ENCODE peak calls at places on chromosomes 6 and 20, in four cellular contexts. M, N, I and R are unnamed samples. For H3K4me1, the result is how much of the 10 kb centered on the place peaks cover.

GRCh38 chr6:166046232-166046631 is 121.4 kb downstream of the TBXT start:
- DNase-seq in M (peak), N (no peak), I (no peak), R (no peak)

GRCh38 chr6:30759575-30760239 is 15.4 kb upstream of the IER3 start:
- DNase-seq in M (peak), N (no peak), I (no peak), R (peak)

GRCh38 chr6:142874676-142875075 is 70.3 kb downstream of the HIVEP2 start:
- DNase-seq in M (no peak), N (no peak), I (no peak), R (peak)

GRCh38 chr6:111468329-111469012 is 14.5 kb downstream of the REV3L start:
- DNase-seq in M (no peak), N (no peak), I (no peak), R (no peak)

GRCh38 chr6:797479-798077 is 104.6 kb upstream of the EXOC2 start:
- DNase-seq in M (peak), N (no peak), I (no peak), R (no peak)

GRCh38 chr6:156283091-156283490 is 494.1 kb upstream of the ARID1B start:
- DNase-seq in M (no peak), N (no peak), I (no peak), R (no peak)

GRCh38 chr20:10674684-10675455 is 1.1 kb upstream of the JAG1 start:
- DNase-seq in M (peak), N (peak), I (peak), R (peak)

GRCh38 chr6:7726416-7727149 is 684 bp downstream of the BMP6 start:
- DNase-seq in M (peak), N (peak), I (peak), R (peak)

GRCh38 chr20:61045876-61046585 is 206.0 kb upstream of the CDH4 start:
- DNase-seq in M (no peak), N (no peak), I (no peak), R (no peak)

GRCh38 chr6:38640216-38640909 is 634 bp upstream of the BTBD9 start:
- DNase-seq in M (peak), N (no peak), I (no peak), R (peak)

GRCh38 chr6:74137910-74138309 is 441.9 kb downstream of the CD109 start:
- DNase-seq in M (no peak), N (no peak), I (no peak), R (peak)

GRCh38 chr6:47203266-47203967 is 106.3 kb downstream of the TNFRSF21 start:
- DNase-seq in M (no peak), N (no peak), I (no peak), R (no peak)

GRCh38 chr6:33689879-33690278 is 21.6 kb downstream of the UQCC2 start:
- DNase-seq in M (no peak), N (no peak), I (peak), R (no peak)

GRCh38 chr20:31843881-31844280 is 1.5 kb downstream of the FOXS1 start:
- DNase-seq in M (no peak), N (no peak), I (no peak), R (no peak)

GRCh38 chr6:127120787-127121636 is 2.5 kb downstream of the RSPO3 start:
- DNase-seq in M (peak), N (peak), I (peak), R (peak)

GRCh38 chr6:33430991-33431879 is 11.4 kb downstream of the SYNGAP1 start:
- DNase-seq in M (peak), N (peak), I (no peak), R (peak)

GRCh38 chr6:119349341-119350201 is at the start of gene MAN1A1:
- DNase-seq in M (peak), N (peak), I (peak), R (peak)
- TF ChIP-seq CTCF in M (no peak), N (peak), I (no peak), R (no peak)

GRCh38 chr20:58661298-58662141 is 10.4 kb downstream of the STX16 start:
- DNase-seq in M (no peak), N (no peak), I (no peak), R (no peak)

GRCh38 chr20:58660855-58661254 is 9.8 kb downstream of the STX16 start:
- DNase-seq in M (no peak), N (no peak), I (no peak), R (no peak)

GRCh38 chr20:58662142-58662473 is 11.0 kb downstream of the STX16 start:
- DNase-seq in M (no peak), N (no peak), I (no peak), R (no peak)

GRCh38 chr20:58656825-58657224 is 5.7 kb downstream of the STX16 start:
- DNase-seq in M (no peak), N (no peak), I (no peak), R (no peak)

DNA sequence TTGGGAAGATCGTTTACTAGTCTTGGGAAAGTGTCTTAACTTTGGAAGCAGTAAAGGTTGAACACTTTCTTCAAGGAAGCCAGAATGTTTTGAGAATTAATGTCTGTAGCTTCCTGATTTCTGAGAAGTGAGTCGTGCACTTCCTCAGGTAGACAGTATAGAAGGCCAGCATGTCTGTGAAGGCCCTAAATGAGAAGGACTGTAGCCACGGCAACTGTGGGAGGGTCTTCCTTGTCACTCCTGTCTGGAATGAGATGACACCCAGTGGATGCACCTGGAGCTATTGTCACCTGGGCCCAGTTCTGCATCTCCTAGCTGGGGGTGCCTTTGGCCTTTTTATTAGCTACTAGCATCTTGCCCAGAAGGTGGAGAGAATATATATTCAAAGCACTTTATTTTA is 8.8 kb downstream of the STX16 start:
- DNase-seq in M (no peak), N (no peak), I (no peak), R (peak)
- H3K4me1 ChIP-seq in M (under half), N (under half), I (under half), R (under half)

DNA sequence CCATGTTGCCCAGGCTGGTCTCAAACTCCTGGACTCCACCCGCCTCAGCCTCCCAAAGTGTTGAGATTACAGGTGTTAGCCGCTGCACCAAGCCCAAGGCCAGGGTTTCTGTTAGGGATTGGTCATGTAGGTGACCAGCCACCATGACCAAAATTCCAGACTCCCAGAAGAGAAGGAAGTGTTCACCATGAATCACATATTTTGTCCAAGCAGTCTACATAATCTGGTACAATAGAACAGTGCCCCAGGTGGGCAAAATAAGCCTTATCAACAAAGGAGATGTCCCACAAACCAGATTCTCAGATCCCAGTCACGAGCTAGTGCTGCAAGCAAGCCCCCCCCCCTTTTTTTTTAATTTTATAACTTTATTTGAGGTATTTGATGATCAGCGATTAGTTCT is 20.0 kb downstream of the ZNF341 start:
- DNase-seq in M (no peak), N (no peak), I (no peak), R (no peak)
- TF ChIP-seq CTCF in M (no peak), N (no peak), I (no peak), R (no peak)

GRCh38 chr6:139912735-139913400 is 538.4 kb upstream of the CITED2 start:
- DNase-seq in M (no peak), N (no peak), I (no peak), R (no peak)
- H3K4me1 ChIP-seq in M (under half), N (under half), I (under half), R (under half)

GRCh38 chr6:100226811-100227210 is 232.8 kb upstream of the MCHR2 start:
- DNase-seq in M (no peak), N (no peak), I (no peak), R (no peak)

GRCh38 chr6:100230976-100231316 is 233.8 kb downstream of the SIM1 start:
- DNase-seq in M (no peak), N (no peak), I (no peak), R (no peak)

GRCh38 chr6:100230115-100230975 is 234.4 kb downstream of the SIM1 start:
- DNase-seq in M (no peak), N (no peak), I (no peak), R (no peak)

GRCh38 chr6:100229512-100229911 is 235.2 kb downstream of the SIM1 start:
- DNase-seq in M (no peak), N (no peak), I (no peak), R (peak)

GRCh38 chr6:100228437-100229424 is 234.7 kb upstream of the MCHR2 start:
- DNase-seq in M (peak), N (peak), I (peak), R (peak)
- TF ChIP-seq CTCF in M (no peak), N (no peak), I (peak), R (no peak)

DNA sequence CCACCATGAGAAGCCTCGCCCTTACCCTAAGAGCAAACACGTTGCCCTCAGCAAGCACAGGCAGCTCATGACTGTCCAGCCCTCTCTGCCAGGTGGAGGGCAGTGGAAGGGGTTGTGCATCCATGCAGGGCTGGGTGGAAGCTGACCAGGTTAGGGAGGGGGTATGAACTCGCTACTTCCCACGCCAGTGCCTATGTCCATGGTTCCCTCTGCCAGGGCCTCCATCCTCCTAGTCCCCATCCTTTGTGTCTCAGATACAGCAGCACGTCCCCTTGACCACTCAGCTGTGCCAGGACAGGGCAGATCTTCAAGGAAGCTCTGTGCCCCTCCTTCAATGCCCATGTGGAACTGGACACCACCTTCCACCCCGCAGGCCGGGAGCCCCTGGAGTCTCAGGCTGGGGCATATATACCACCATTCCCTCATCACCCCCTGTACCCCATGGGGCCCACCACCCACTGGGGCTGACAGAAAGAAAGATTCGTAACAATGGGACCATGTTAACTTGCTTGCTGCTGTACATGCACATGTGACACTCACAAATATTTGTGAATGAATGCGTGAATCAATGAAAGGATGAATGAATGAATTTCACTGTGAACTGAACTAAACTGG is 90.7 kb downstream of the ANKRD60 start:
- DNase-seq in M (no peak), N (no peak), I (no peak), R (no peak)
- H3K4me1 ChIP-seq in M (under half), N (under half), I (under half), R (under half)